ENCODE peak calls at places on chromosomes 11 and 22, in ten cellular contexts. Z, F, K, Y, D, L, N, I, M and Q are unnamed samples. For H3K4me1, the result is how much of the 10 kb centered on the place peaks cover.

GRCh38 chr22:40534379-40535188 is 101.9 kb downstream of the MRTFA start:
- DNase-seq in Z (no peak), F (peak), K (no peak), Y (no peak), D (no peak), L (no peak), N (no peak), I (no peak), M (no peak), Q (no peak)

GRCh38 chr11:33633251-33634003 is 67.2 kb downstream of the C11orf91 start:
- DNase-seq in Z (no peak), F (peak), K (no peak), Y (no peak), D (peak), L (no peak), N (peak), I (no peak), M (no peak), Q (no peak)

GRCh38 chr11:107770546-107770945 is 58.7 kb upstream of the SLN start:
- DNase-seq in Z (no peak), F (peak), K (no peak), Y (no peak), D (no peak), L (no peak), N (no peak), I (no peak), M (no peak), Q (no peak)

GRCh38 chr22:19519041-19519926 is 4.9 kb downstream of the CLDN5 start:
- DNase-seq in Z (no peak), F (no peak), K (no peak), Y (no peak), D (no peak), L (no peak), N (no peak), I (no peak), M (no peak), Q (no peak)

GRCh38 chr22:45435544-45436139 is 22.1 kb downstream of the RIBC2 start:
- DNase-seq in Z (peak), F (peak), K (peak), Y (peak), D (peak), L (peak), N (peak), I (peak), M (peak), Q (peak)

GRCh38 chr11:100593321-100593720 is 93.8 kb upstream of the ARHGAP42 start:
- DNase-seq in Z (no peak), F (peak), K (no peak), Y (no peak), D (no peak), L (no peak), N (no peak), I (no peak), M (no peak), Q (no peak)

GRCh38 chr22:33038836-33039235 is 19.3 kb downstream of the SYN3 start:
- DNase-seq in Z (no peak), F (no peak), K (no peak), Y (no peak), D (no peak), L (no peak), N (no peak), I (no peak), M (no peak), Q (no peak)

GRCh38 chr22:47547239-47547661 is 784.8 kb downstream of the TBC1D22A start:
- DNase-seq in Z (no peak), F (no peak), K (no peak), Y (no peak), D (no peak), L (no peak), N (no peak), I (no peak), M (no peak), Q (no peak)

GRCh38 chr11:63867511-63867910 is 28.6 kb downstream of the MARK2 start:
- DNase-seq in Z (no peak), F (no peak), K (no peak), Y (no peak), D (no peak), L (no peak), N (no peak), I (peak), M (no peak), Q (no peak)

GRCh38 chr11:10920205-10920604 is 62.4 kb upstream of the ZBED5 start:
- DNase-seq in Z (no peak), F (peak), K (no peak), Y (no peak), D (no peak), L (no peak), N (no peak), I (no peak), M (no peak), Q (no peak)

GRCh38 chr11:33039274-33040126 is at the start of gene TCP11L1:
- DNase-seq in Z (peak), F (peak), K (peak), Y (peak), D (no peak), L (peak), N (peak), I (peak), M (peak), Q (peak)

GRCh38 chr11:100673063-100673462 is 14.0 kb upstream of the ARHGAP42 start:
- DNase-seq in Z (no peak), F (peak), K (no peak), Y (no peak), D (no peak), L (no peak), N (no peak), I (no peak), M (no peak), Q (no peak)

GRCh38 chr11:67400942-67401494 is 640 bp downstream of the PPP1CA start:
- DNase-seq in Z (no peak), F (no peak), K (no peak), Y (no peak), D (no peak), L (no peak), N (no peak), I (no peak), M (no peak), Q (no peak)

GRCh38 chr11:56841210-56841810 is 92.8 kb upstream of the OR9G4 start:
- DNase-seq in Z (peak), F (peak), K (no peak), Y (peak), D (peak), L (peak), N (peak), I (no peak), M (no peak), Q (no peak)

GRCh38 chr22:45235101-45235777 is 5.5 kb downstream of the KIAA0930 start:
- DNase-seq in Z (peak), F (no peak), K (no peak), Y (no peak), D (no peak), L (peak), N (no peak), I (no peak), M (peak), Q (peak)

GRCh38 chr22:48261706-48262105 is 1499.3 kb downstream of the TBC1D22A start:
- DNase-seq in Z (no peak), F (no peak), K (no peak), Y (no peak), D (no peak), L (no peak), N (no peak), I (no peak), M (peak), Q (no peak)

GRCh38 chr22:29233503-29233902 is 27.8 kb downstream of the EMID1 start:
- DNase-seq in Z (no peak), F (no peak), K (no peak), Y (no peak), D (no peak), L (no peak), N (no peak), I (no peak), M (no peak), Q (no peak)

GRCh38 chr11:116122697-116123472 is 618.7 kb upstream of the CADM1 start:
- DNase-seq in Z (no peak), F (no peak), K (no peak), Y (no peak), D (no peak), L (no peak), N (no peak), I (no peak), M (no peak), Q (no peak)

GRCh38 chr11:69287968-69288882 is 5.7 kb upstream of the MYEOV start:
- DNase-seq in Z (peak), F (no peak), K (no peak), Y (no peak), D (no peak), L (peak), N (no peak), I (peak), M (no peak), Q (peak)

GRCh38 chr11:11884774-11885481 is 43.2 kb downstream of the USP47 start:
- DNase-seq in Z (peak), F (no peak), K (no peak), Y (no peak), D (no peak), L (no peak), N (no peak), I (no peak), M (no peak), Q (no peak)

GRCh38 chr11:101269990-101270660 is 140.5 kb upstream of the PGR start:
- DNase-seq in Z (no peak), F (no peak), K (no peak), Y (no peak), D (no peak), L (no peak), N (no peak), I (no peak), M (no peak), Q (no peak)

GRCh38 chr11:47272706-47273105 is 2.8 kb downstream of the MADD start:
- DNase-seq in Z (peak), F (peak), K (no peak), Y (no peak), D (no peak), L (no peak), N (no peak), I (no peak), M (no peak), Q (no peak)

GRCh38 chr11:117473692-117474091 is 146.0 kb downstream of the CEP164 start:
- DNase-seq in Z (no peak), F (no peak), K (no peak), Y (no peak), D (no peak), L (no peak), N (no peak), I (no peak), M (no peak), Q (no peak)

GRCh38 chr11:1153951-1154487 is 3.7 kb upstream of the MUC5AC start:
- DNase-seq in Z (no peak), F (peak), K (peak), Y (peak), D (no peak), L (peak), N (peak), I (peak), M (peak), Q (peak)

GRCh38 chr22:50601669-50602337 is 1.2 kb downstream of the MAPK8IP2 start:
- DNase-seq in Z (no peak), F (no peak), K (no peak), Y (no peak), D (no peak), L (no peak), N (no peak), I (no peak), M (no peak), Q (no peak)

GRCh38 chr11:36211735-36212430 is 77.3 kb downstream of the COMMD9 start:
- DNase-seq in Z (no peak), F (no peak), K (no peak), Y (no peak), D (no peak), L (no peak), N (no peak), I (no peak), M (no peak), Q (no peak)

GRCh38 chr22:49044776-49045175 is 782.9 kb downstream of the BRD1 start:
- DNase-seq in Z (no peak), F (no peak), K (no peak), Y (no peak), D (no peak), L (no peak), N (no peak), I (no peak), M (no peak), Q (no peak)

GRCh38 chr22:44396021-44396726 is 83.4 kb upstream of the SHISAL1 start:
- DNase-seq in Z (no peak), F (no peak), K (no peak), Y (peak), D (no peak), L (peak), N (no peak), I (no peak), M (peak), Q (no peak)

GRCh38 chr11:47924184-47924671 is 56.1 kb upstream of the PTPRJ start:
- DNase-seq in Z (no peak), F (peak), K (no peak), Y (no peak), D (no peak), L (peak), N (peak), I (no peak), M (peak), Q (peak)

GRCh38 chr11:111429066-111429506 is 50.0 kb upstream of the POU2AF1 start:
- DNase-seq in Z (peak), F (peak), K (no peak), Y (peak), D (peak), L (peak), N (peak), I (no peak), M (no peak), Q (no peak)

GRCh38 chr11:43545610-43546009 is 134.9 kb upstream of the HSD17B12 start:
- DNase-seq in Z (no peak), F (no peak), K (no peak), Y (no peak), D (no peak), L (no peak), N (no peak), I (no peak), M (no peak), Q (no peak)

GRCh38 chr11:101945418-101945817 is 29.1 kb upstream of the ANGPTL5 start:
- DNase-seq in Z (no peak), F (no peak), K (no peak), Y (no peak), D (no peak), L (no peak), N (no peak), I (no peak), M (no peak), Q (no peak)

GRCh38 chr11:133104014-133104753 is 428.1 kb downstream of the OPCML start:
- DNase-seq in Z (no peak), F (no peak), K (no peak), Y (no peak), D (no peak), L (no peak), N (no peak), I (no peak), M (no peak), Q (no peak)

GRCh38 chr11:75481602-75482309 is 44.0 kb downstream of the GDPD5 start:
- DNase-seq in Z (no peak), F (no peak), K (no peak), Y (no peak), D (no peak), L (no peak), N (no peak), I (no peak), M (no peak), Q (no peak)

GRCh38 chr11:128768876-128769275 is 75.0 kb downstream of the FLI1 start:
- DNase-seq in Z (no peak), F (no peak), K (no peak), Y (no peak), D (no peak), L (no peak), N (no peak), I (no peak), M (no peak), Q (no peak)

GRCh38 chr11:128767518-128767917 is 73.6 kb downstream of the FLI1 start:
- DNase-seq in Z (no peak), F (peak), K (no peak), Y (no peak), D (no peak), L (no peak), N (no peak), I (no peak), M (no peak), Q (no peak)

GRCh38 chr11:128772814-128773213 is 78.9 kb downstream of the FLI1 start:
- DNase-seq in Z (peak), F (no peak), K (no peak), Y (peak), D (no peak), L (peak), N (peak), I (no peak), M (peak), Q (peak)

GRCh38 chr11:128774593-128774992 is 80.7 kb downstream of the FLI1 start:
- DNase-seq in Z (no peak), F (no peak), K (no peak), Y (no peak), D (no peak), L (no peak), N (no peak), I (no peak), M (no peak), Q (no peak)

GRCh38 chr11:128771102-128771501 is 77.2 kb downstream of the FLI1 start:
- DNase-seq in Z (no peak), F (no peak), K (no peak), Y (no peak), D (no peak), L (no peak), N (no peak), I (no peak), M (no peak), Q (no peak)
- H3K4me3 ChIP-seq in Z (no peak), F (no peak), K (no peak), Y (no peak), D (no peak), L (no peak), N (no peak), I (no peak), M (no peak), Q (no peak)

GRCh38 chr22:42928969-42929837 is 72.1 kb upstream of the ARFGAP3 start:
- DNase-seq in Z (no peak), F (no peak), K (no peak), Y (peak), D (no peak), L (no peak), N (peak), I (no peak), M (peak), Q (peak)
- H3K4me1 ChIP-seq in Z (under half), F (under half), K (half or more), Y (under half), D (under half), L (half or more), N (under half), I (under half), M (half or more), Q (half or more)

GRCh38 chr11:85740464-85741400 is 54.7 kb upstream of the CCDC89 start:
- DNase-seq in Z (no peak), F (no peak), K (no peak), Y (no peak), D (no peak), L (no peak), N (no peak), I (no peak), M (no peak), Q (no peak)

GRCh38 chr11:85737738-85738137 is 51.7 kb upstream of the CCDC89 start:
- DNase-seq in Z (no peak), F (no peak), K (no peak), Y (no peak), D (no peak), L (no peak), N (no peak), I (no peak), M (no peak), Q (no peak)

GRCh38 chr11:85732968-85733367 is 47.0 kb upstream of the CCDC89 start:
- DNase-seq in Z (no peak), F (no peak), K (no peak), Y (no peak), D (no peak), L (no peak), N (no peak), I (no peak), M (no peak), Q (no peak)

DNA sequence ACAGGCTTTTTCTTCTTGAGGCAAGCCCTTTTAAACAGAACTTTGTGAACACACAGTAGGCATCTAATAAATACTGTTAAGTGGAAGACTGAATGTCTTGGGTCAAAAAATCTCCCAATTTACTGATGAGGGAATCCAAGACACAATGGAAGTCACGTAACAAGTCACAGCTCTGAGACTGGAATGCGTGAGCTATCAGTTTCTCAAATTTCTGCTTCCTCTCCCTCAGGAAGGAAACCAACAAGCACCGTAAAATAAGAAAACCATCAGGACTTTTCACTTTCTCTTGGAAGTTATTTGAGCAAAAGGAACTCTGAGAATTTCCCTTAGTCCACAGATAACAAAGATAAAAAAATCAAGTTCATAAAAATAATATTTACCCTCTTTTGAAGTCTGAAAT is 50.1 kb upstream of the CCDC89 start:
- DNase-seq in Z (no peak), F (no peak), K (no peak), Y (no peak), D (no peak), L (no peak), N (no peak), I (no peak), M (no peak), Q (no peak)
- H3K4me3 ChIP-seq in Z (no peak), F (no peak), K (no peak), Y (no peak), D (no peak), L (no peak), N (no peak), I (no peak), M (no peak), Q (no peak)

DNA sequence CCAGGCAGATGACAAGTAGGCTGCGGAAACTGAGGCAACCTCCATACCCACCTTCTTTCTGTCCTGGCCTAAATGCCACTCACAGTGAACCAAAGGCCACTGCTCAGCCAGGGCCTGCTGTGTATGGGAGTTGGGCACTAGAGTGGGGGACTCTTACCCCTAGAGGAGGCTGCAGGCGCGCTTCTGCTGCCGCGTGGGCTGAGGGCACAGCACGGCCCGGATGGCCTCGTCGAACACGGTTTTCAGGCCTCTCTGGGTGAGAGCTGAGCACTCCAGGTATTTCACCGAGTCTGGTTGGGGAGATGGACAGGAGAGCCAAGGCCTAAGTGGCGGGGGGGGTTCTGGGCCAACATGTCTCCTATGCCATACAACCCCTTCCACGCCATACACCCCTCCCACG is 14.2 kb upstream of the SSTR3 start:
- DNase-seq in Z (no peak), F (no peak), K (no peak), Y (no peak), D (no peak), L (no peak), N (no peak), I (no peak), M (no peak), Q (no peak)
- H3K4me1 ChIP-seq in Z (half or more), F (under half), K (under half), Y (under half), D (under half), L (under half), N (under half), I (half or more), M (half or more), Q (under half)

GRCh38 chr11:72221386-72221785 is 3.2 kb upstream of the INPPL1 start:
- DNase-seq in Z (peak), F (no peak), K (no peak), Y (no peak), D (no peak), L (peak), N (no peak), I (no peak), M (peak), Q (no peak)
- H3K4me3 ChIP-seq in Z (peak), F (no peak), K (no peak), Y (no peak), D (no peak), L (no peak), N (no peak), I (no peak), M (no peak), Q (no peak)

DNA sequence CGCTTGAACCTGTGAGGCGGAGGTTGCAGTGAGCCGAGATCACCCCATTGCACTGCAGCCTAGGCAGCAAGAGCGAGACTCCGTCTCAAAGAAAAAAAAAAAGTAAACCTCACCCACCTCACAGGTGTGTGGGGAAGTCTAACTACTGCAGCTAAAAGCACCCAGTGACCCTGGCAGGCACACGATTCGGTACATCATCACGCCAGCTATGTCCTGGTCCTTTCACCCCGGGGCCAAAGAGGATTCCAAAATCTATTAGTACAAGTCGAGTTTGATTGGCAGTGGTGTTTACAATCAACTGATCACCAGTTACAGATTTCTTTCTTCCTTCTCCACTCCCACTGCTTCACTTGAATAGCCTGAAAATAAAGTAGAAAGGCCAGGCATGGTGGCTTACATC is 6.3 kb downstream of the TST start:
- DNase-seq in Z (no peak), F (no peak), K (no peak), Y (no peak), D (no peak), L (no peak), N (no peak), I (no peak), M (no peak), Q (no peak)
- H3K4me1 ChIP-seq in Z (under half), F (under half), K (under half), Y (under half), D (under half), L (half or more), N (under half), I (under half), M (under half), Q (under half)